ENCODE peak calls at places on chromosomes 11 and 22, in nine cellular contexts. K is NCI-H345; A is stimulated activated CD8-positive, alpha-beta memory T cell treated with anti-CD3 and anti-CD28 coated beads, Interleukin-12 subunit alpha, Interleukin-12 subunit beta, amount 100 ng/mL, for 4 hours; O is H4; Q is RWPE1; R is T-helper 1 cell; S is stimulated activated naive B cell treated with anti-CD40 and anti-IgM and Interleukin-4, amounts not matched to agents 10 μg/mL and 1 μg/mL and 100 μg/mL, for 72 hours; P is astrocyte of the hippocampus; N is hippocampal formation. T is an unnamed sample.

GRCh38 chr11:1333860-1334259 is 24.4 kb upstream of the TOLLIP start:
- DNase-seq in K (no peak), A (no peak), O (no peak), Q (no peak), R (no peak), S (no peak), P (no peak), N (no peak), T (no peak)

GRCh38 chr11:84962018-84962417 is 665.1 kb downstream of the DLG2 start:
- DNase-seq in K (no peak), A (no peak), O (no peak), Q (no peak), R (no peak), S (no peak), P (no peak), N (no peak), T (no peak)

GRCh38 chr22:22754961-22755777 is 110.8 kb downstream of the GGTLC2 start:
- DNase-seq in K (no peak), A (no peak), O (no peak), Q (no peak), R (no peak), S (no peak), P (no peak), N (no peak), T (no peak)

GRCh38 chr11:2277933-2278523 is 7.6 kb upstream of the ASCL2 start:
- DNase-seq in K (no peak), A (no peak), O (no peak), Q (no peak), R (no peak), S (no peak), P (no peak), N (no peak), T (no peak)

GRCh38 chr11:16925495-16926065 is 88.6 kb downstream of the PLEKHA7 start:
- DNase-seq in K (peak; percentile 41), A (no peak), O (peak; percentile 43), Q (peak; percentile 58), R (no peak), S (peak; percentile 35), P (peak; percentile 77), N (no peak), T (peak; percentile 28)

GRCh38 chr11:62073061-62073460 is 50.8 kb upstream of the INCENP start:
- DNase-seq in K (no peak), A (no peak), O (no peak), Q (no peak), R (no peak), S (no peak), P (no peak), N (no peak), T (no peak)

GRCh38 chr22:29032014-29032475 is 29.6 kb downstream of the C22orf31 start:
- DNase-seq in K (no peak), A (no peak), O (no peak), Q (no peak), R (no peak), S (no peak), P (no peak), N (no peak), T (no peak)

GRCh38 chr22:41308054-41308453 is 6.7 kb downstream of the ZC3H7B start:
- DNase-seq in K (no peak), A (no peak), O (no peak), Q (no peak), R (no peak), S (no peak), P (no peak), N (no peak), T (no peak)

GRCh38 chr11:65743928-65744698 is 23.5 kb upstream of the RNASEH2C start:
- DNase-seq in K (peak; percentile 17), A (no peak), O (no peak), Q (peak; percentile 34), R (no peak), S (no peak), P (no peak), N (no peak), T (peak; percentile 38)

GRCh38 chr11:81301426-81301825 is 1432.2 kb downstream of the FAM181B start:
- DNase-seq in K (no peak), A (no peak), O (no peak), Q (no peak), R (no peak), S (no peak), P (no peak), N (no peak), T (no peak)

GRCh38 chr11:96038046-96038445 is 114.1 kb upstream of the MTMR2 start:
- DNase-seq in K (no peak), A (no peak), O (no peak), Q (no peak), R (no peak), S (no peak), P (no peak), N (no peak), T (no peak)

GRCh38 chr11:45412033-45412432 is 125.9 kb upstream of the SYT13 start:
- DNase-seq in K (no peak), A (no peak), O (no peak), Q (no peak), R (no peak), S (no peak), P (no peak), N (no peak), T (no peak)

GRCh38 chr11:70265341-70265740 is 5.1 kb upstream of the PPFIA1 start:
- DNase-seq in K (no peak), A (no peak), O (no peak), Q (no peak), R (no peak), S (no peak), P (no peak), N (no peak), T (no peak)

GRCh38 chr22:30569674-30570202 is 4.7 kb downstream of the GAL3ST1 start:
- DNase-seq in K (no peak), A (no peak), O (no peak), Q (no peak), R (no peak), S (no peak), P (no peak), N (no peak), T (no peak)

GRCh38 chr22:44639891-44640617 is 62.0 kb upstream of the PRR5 start:
- DNase-seq in K (no peak), A (no peak), O (no peak), Q (no peak), R (no peak), S (no peak), P (no peak), N (no peak), T (no peak)

GRCh38 chr11:26753738-26754504 is 32.1 kb upstream of the SLC5A12 start:
- DNase-seq in K (peak; percentile 51), A (no peak), O (peak; percentile 77), Q (peak; percentile 62), R (no peak), S (no peak), P (peak; percentile 75), N (peak; percentile 64), T (peak; percentile 34)

GRCh38 chr11:90341986-90342385 is 119.1 kb upstream of the CHORDC1 start:
- DNase-seq in K (no peak), A (no peak), O (no peak), Q (no peak), R (no peak), S (no peak), P (no peak), N (no peak), T (no peak)

GRCh38 chr11:64164392-64165312 is 1.3 kb downstream of the MACROD1 start:
- DNase-seq in K (no peak), A (no peak), O (no peak), Q (no peak), R (no peak), S (no peak), P (peak; percentile 31), N (no peak), T (no peak)

GRCh38 chr11:62676698-62677097 is 2.2 kb downstream of the UBXN1 start:
- DNase-seq in K (no peak), A (no peak), O (no peak), Q (no peak), R (no peak), S (no peak), P (no peak), N (no peak), T (no peak)

GRCh38 chr11:108576523-108576922 is 17.0 kb downstream of the EXPH5 start:
- DNase-seq in K (no peak), A (no peak), O (no peak), Q (no peak), R (no peak), S (no peak), P (no peak), N (no peak), T (no peak)

GRCh38 chr11:78318733-78319132 is 98.9 kb downstream of the GAB2 start:
- DNase-seq in K (no peak), A (no peak), O (no peak), Q (no peak), R (no peak), S (no peak), P (no peak), N (peak; percentile 97), T (no peak)

GRCh38 chr11:8229299-8230177 is 34.1 kb downstream of the LMO1 start:
- DNase-seq in K (peak; percentile 73), A (no peak), O (peak; percentile 65), Q (peak; percentile 85), R (no peak), S (no peak), P (peak; percentile 79), N (no peak), T (no peak)

GRCh38 chr11:35029979-35030378 is 109.0 kb upstream of the CD44 start:
- DNase-seq in K (no peak), A (no peak), O (peak; percentile 58), Q (peak; percentile 55), R (no peak), S (no peak), P (peak; percentile 75), N (no peak), T (no peak)

GRCh38 chr11:130915556-130916237 is 582 bp downstream of the SNX19 start:
- DNase-seq in K (peak; percentile 33), A (no peak), O (no peak), Q (no peak), R (no peak), S (no peak), P (no peak), N (no peak), T (no peak)

GRCh38 chr22:42433754-42434153 is 1.6 kb upstream of the NFAM1 start:
- DNase-seq in K (peak; percentile 82), A (no peak), O (no peak), Q (peak; percentile 16), R (no peak), S (no peak), P (no peak), N (no peak), T (no peak)

GRCh38 chr11:100602716-100603115 is 84.4 kb upstream of the ARHGAP42 start:
- DNase-seq in K (no peak), A (no peak), O (no peak), Q (no peak), R (no peak), S (no peak), P (no peak), N (no peak), T (no peak)

GRCh38 chr11:71488086-71488967 is 35.3 kb downstream of the NADSYN1 start:
- DNase-seq in K (peak; percentile 88), A (no peak), O (no peak), Q (peak; percentile 77), R (no peak), S (no peak), P (peak; percentile 21), N (no peak), T (no peak)

GRCh38 chr11:120055646-120056045 is 82.3 kb downstream of the TRIM29 start:
- DNase-seq in K (no peak), A (no peak), O (no peak), Q (peak; percentile 74), R (no peak), S (no peak), P (peak; percentile 92), N (no peak), T (no peak)

GRCh38 chr11:76672431-76673163 is 2.0 kb upstream of the LRRC32 start:
- DNase-seq in K (no peak), A (peak; percentile 53), O (no peak), Q (no peak), R (no peak), S (peak; percentile 98), P (no peak), N (no peak), T (no peak)

GRCh38 chr11:12397953-12398352 is 20.6 kb downstream of the PARVA start:
- DNase-seq in K (no peak), A (no peak), O (peak; percentile 28), Q (peak; percentile 20), R (no peak), S (no peak), P (peak; percentile 74), N (no peak), T (no peak)

GRCh38 chr11:12394601-12395000 is 17.2 kb downstream of the PARVA start:
- DNase-seq in K (no peak), A (no peak), O (no peak), Q (no peak), R (no peak), S (no peak), P (no peak), N (no peak), T (no peak)